ENCODE peak calls at places on chromosomes 13 and 19, in nine cellular contexts. X is CD8-positive, alpha-beta T cell; B is foreskin keratinocyte; Z is suprapubic skin; J is ascending aorta; O is ovary; Q is cardiac muscle cell; N is transverse colon; G is hepatocyte. A is an unnamed sample.

GRCh38 chr13:37102896-37103295 is 2.6 kb downstream of the CSNK1A1L start:
- DNase-seq in X (no peak), Q (no peak), B (no peak), J (no peak), G (no peak), N (no peak), Z (no peak), O (no peak), A (no peak)

GRCh38 chr19:19385900-19386339 is 19.6 kb upstream of the GATAD2A start:
- DNase-seq in Q (no peak), O (no peak), B (no peak), G (no peak), N (no peak), J (no peak), X (no peak), Z (peak; percentile 76), A (peak; percentile 55)

GRCh38 chr19:1780272-1780957 is 27.1 kb downstream of the ONECUT3 start:
- DNase-seq in N (no peak), X (no peak), B (peak; percentile 17), Q (peak; percentile 40), G (no peak), Z (no peak), J (no peak), O (no peak), A (no peak)

GRCh38 chr13:21690955-21691354 is 20.1 kb downstream of the FGF9 start:
- DNase-seq in N (no peak), J (no peak), Z (no peak), O (no peak), X (no peak), B (no peak), G (no peak), Q (no peak), A (no peak)

GRCh38 chr13:40149611-40150283 is 494.3 kb downstream of the COG6 start:
- DNase-seq in G (peak; percentile 54), N (no peak), J (peak; percentile 75), Z (no peak), O (peak; percentile 49), B (no peak), Q (peak; percentile 88), X (no peak), A (no peak)

GRCh38 chr13:102626928-102627327 is 30.1 kb downstream of the TPP2 start:
- DNase-seq in N (no peak), G (no peak), X (no peak), Z (no peak), J (no peak), O (no peak), B (no peak), Q (no peak), A (no peak)

GRCh38 chr19:11463391-11463790 is 17.5 kb downstream of the ELAVL3 start:
- DNase-seq in X (no peak), N (no peak), G (no peak), B (no peak), Q (no peak), O (no peak), Z (no peak), J (no peak), A (no peak)

GRCh38 chr13:24050292-24050711 is 110.2 kb upstream of the SPATA13 start:
- DNase-seq in Q (peak; percentile 71), J (no peak), N (no peak), X (no peak), G (no peak), B (peak; percentile 71), O (peak; percentile 64), Z (no peak), A (no peak)

GRCh38 chr13:40120288-40120687 is 464.8 kb downstream of the COG6 start:
- DNase-seq in J (no peak), X (no peak), N (no peak), Q (peak; percentile 88), Z (no peak), G (no peak), B (no peak), O (no peak), A (no peak)

GRCh38 chr19:47110521-47111080 is 3.0 kb downstream of the ZC3H4 start:
- DNase-seq in J (no peak), X (no peak), N (no peak), G (no peak), Z (no peak), Q (no peak), O (no peak), B (no peak), A (no peak)

GRCh38 chr19:2554856-2555255 is 78.9 kb downstream of the GADD45B start:
- DNase-seq in B (no peak), Q (no peak), N (no peak), J (no peak), Z (no peak), G (no peak), O (no peak), X (no peak), A (no peak)

GRCh38 chr13:27375686-27376326 is 48.6 kb upstream of the GTF3A start:
- DNase-seq in J (peak; percentile 76), B (no peak), N (peak; percentile 72), Q (peak; percentile 82), O (peak; percentile 71), X (no peak), Z (no peak), G (peak; percentile 78), A (no peak)

GRCh38 chr19:14764401-14764800 is 14.0 kb downstream of the ADGRE2 start:
- DNase-seq in J (no peak), O (no peak), B (no peak), Z (peak; percentile 22), G (no peak), N (no peak), X (no peak), Q (no peak), A (no peak)

GRCh38 chr13:43797154-43797553 is 10.4 kb upstream of the ENOX1 start:
- DNase-seq in G (no peak), J (no peak), O (no peak), N (no peak), B (no peak), Q (no peak), X (no peak), Z (no peak), A (no peak)

GRCh38 chr13:43800828-43801227 is 14.1 kb upstream of the ENOX1 start:
- DNase-seq in N (no peak), O (no peak), Z (no peak), G (no peak), Q (no peak), J (no peak), X (no peak), B (no peak), A (no peak)

GRCh38 chr13:43799191-43799590 is 12.4 kb upstream of the ENOX1 start:
- DNase-seq in N (no peak), X (no peak), Z (no peak), B (peak; percentile 33), O (no peak), G (no peak), J (no peak), Q (no peak), A (no peak)

GRCh38 chr13:43802511-43802910 is 15.7 kb upstream of the ENOX1 start:
- DNase-seq in Q (no peak), Z (no peak), G (no peak), J (no peak), O (no peak), B (peak; percentile 15), N (no peak), X (no peak), A (no peak)

GRCh38 chr13:43797869-43798268 is 11.1 kb upstream of the ENOX1 start:
- DNase-seq in B (no peak), Q (peak; percentile 50), J (no peak), G (no peak), X (no peak), Z (no peak), N (no peak), O (no peak), A (no peak)
- H3K27me3 ChIP-seq in B (no peaks in the 10 kb centered on the region), Q (no peaks in the 10 kb centered on the region), J (no peaks in the 10 kb centered on the region), G (no peaks in the 10 kb centered on the region), X (no peaks in the 10 kb centered on the region), Z (no peaks in the 10 kb centered on the region), N (no peaks in the 10 kb centered on the region), O (no peaks in the 10 kb centered on the region), A (no peaks in the 10 kb centered on the region)

GRCh38 chr19:45079063-45079910 is at the start of gene GEMIN7:
- DNase-seq in X (peak; percentile 64), J (peak; percentile 84), Z (no peak), B (peak; percentile 45), G (peak; percentile 89), Q (peak; percentile 82), N (peak; percentile 79), O (peak; percentile 85), A (peak; percentile 73)
- TF ChIP-seq CTCF in X (no peak), J (no peak), Z (no peak), B (peak; percentile 43), G (no peak), Q (no peak), N (peak; percentile 31), O (no peak), A (peak; percentile 21)

DNA sequence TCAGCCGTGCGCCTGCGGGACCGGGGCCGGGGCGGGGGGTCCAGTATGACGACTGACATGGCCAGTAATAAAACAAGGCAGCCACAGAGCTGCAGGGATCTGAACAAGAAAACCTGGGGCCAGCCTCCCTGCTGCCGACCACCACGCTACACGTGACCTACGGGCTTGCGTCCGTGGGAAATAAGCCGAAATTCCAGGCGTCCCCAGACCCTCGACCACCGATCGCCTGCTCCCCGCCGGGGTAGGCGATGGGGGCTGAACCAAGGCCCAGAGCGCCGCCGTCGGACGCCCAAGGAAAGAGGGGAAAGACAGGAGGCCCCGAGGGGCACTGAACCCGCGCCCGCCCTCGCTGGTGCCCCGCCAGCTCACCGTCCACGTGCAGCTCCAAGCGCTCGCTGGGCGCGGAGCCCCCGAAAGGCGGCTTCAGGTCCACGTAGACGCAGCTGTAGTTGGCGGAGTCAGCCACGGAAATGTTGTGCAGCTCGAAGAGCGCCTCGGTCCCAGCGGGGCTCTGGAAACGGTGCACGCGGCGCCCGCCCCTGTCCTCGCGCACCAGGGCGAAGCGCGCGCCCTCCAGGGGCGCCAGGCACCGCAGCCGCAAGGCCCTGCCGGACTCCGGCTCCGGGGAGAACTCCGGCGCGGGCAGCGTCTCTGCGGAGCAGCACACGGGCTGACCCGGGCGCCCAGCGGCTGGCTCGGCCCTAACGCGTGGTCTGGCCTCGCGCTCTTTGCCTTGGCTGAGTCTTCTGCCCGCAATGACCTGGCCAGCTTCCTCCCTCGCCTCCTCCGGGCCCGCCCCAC is 3.1 kb downstream of the A1BG start:
- DNase-seq in O (no peak), B (no peak), Q (peak; percentile 41), G (no peak), X (no peak), N (no peak), J (no peak), Z (no peak), A (no peak)
- H3K27me3 ChIP-seq in O (no peaks in the 10 kb centered on the region), B (peaks cover 32% of the 10 kb centered on the region), Q (no peaks in the 10 kb centered on the region), G (peaks cover 4% of the 10 kb centered on the region), X (no peaks in the 10 kb centered on the region), N (peaks cover 62% of the 10 kb centered on the region), J (no peaks in the 10 kb centered on the region), Z (peaks cover 45% of the 10 kb centered on the region), A (peaks cover 26% of the 10 kb centered on the region)

DNA sequence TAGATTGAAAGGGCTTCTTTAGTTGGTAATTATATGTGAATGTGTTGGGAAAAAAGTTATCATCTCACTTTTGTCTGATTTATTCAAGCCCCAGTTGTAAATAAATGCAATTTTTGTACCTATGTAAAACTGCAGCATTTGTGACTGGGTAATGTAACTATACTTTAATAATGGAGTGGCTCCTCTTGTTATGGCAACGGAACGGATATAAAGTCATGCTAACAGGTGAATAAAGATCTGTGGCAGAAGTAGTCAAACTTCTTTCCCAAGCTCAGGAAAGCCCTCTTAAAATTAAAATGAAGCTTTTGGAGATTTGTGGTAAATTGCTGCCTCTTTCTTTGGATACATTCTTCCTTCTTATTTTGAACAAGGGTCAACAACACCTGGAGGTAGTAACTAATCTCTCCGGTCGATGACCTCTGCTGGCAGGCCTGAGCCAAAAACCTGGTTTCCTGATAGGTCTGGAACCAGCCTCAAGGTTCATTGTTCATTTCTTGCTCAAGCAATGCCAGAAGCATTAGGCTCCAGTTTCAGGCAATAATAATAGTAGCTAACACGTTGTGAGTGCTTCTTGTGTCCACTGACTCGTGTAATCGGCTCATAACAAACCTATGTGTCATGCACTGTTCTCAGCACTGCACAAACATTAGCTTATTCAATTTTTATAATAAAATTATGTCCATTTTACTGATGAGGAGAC is 313.4 kb upstream of the DACH1 start:
- DNase-seq in Q (no peak), B (peak; percentile 73), G (no peak), Z (no peak), N (no peak), O (no peak), J (no peak), X (no peak), A (no peak)
- TF ChIP-seq CTCF in Q (no peak), B (no peak), G (no peak), Z (no peak), N (no peak), O (no peak), J (no peak), X (no peak), A (no peak)